ENCODE peak calls at places on chromosomes 3 and 15, in eight cellular contexts. S is IMR-90, Q is transverse colon, C is neural progenitor cell, Y is lower lobe of right lung, M is A673, P is heart right ventricle, D is aorta. F is an unnamed sample.

GRCh38 chr3:73625124-73625665 is 454 bp upstream of the PDZRN3 start:
- DNase-seq in S (peak; percentile 72), Q (no peak), C (peak; percentile 61), Y (no peak), M (peak; percentile 1), P (peak; percentile 38), D (no peak), F (peak; percentile 61)

GRCh38 chr15:62392411-62392810 is 227.3 kb upstream of the C2CD4B start:
- DNase-seq in S (peak; percentile 53), Q (peak; percentile 23), C (peak; percentile 55), Y (no peak), M (no peak), P (peak; percentile 20), D (peak; percentile 52), F (no peak)

GRCh38 chr3:88809993-88810392 is 297.4 kb upstream of the EPHA3 start:
- DNase-seq in S (peak; percentile 35), Q (no peak), C (no peak), Y (no peak), M (no peak), P (no peak), D (no peak), F (no peak)

GRCh38 chr3:123610331-123610730 is 25.5 kb upstream of the HACD2 start:
- DNase-seq in S (no peak), Q (no peak), C (no peak), Y (no peak), M (peak; percentile 49), P (no peak), D (no peak), F (no peak)

GRCh38 chr15:69914960-69915359 is 182.8 kb downstream of the TLE3 start:
- DNase-seq in S (no peak), Q (no peak), C (no peak), Y (no peak), M (no peak), P (no peak), D (no peak), F (no peak)

GRCh38 chr3:37765591-37766219 is 96.0 kb upstream of the CTDSPL start:
- DNase-seq in S (no peak), Q (no peak), C (peak; percentile 47), Y (no peak), M (no peak), P (no peak), D (peak; percentile 59), F (peak; percentile 70)

GRCh38 chr15:37058316-37058985 is 41.9 kb downstream of the MEIS2 start:
- DNase-seq in S (no peak), Q (no peak), C (peak; percentile 70), Y (no peak), M (no peak), P (no peak), D (no peak), F (no peak)

GRCh38 chr15:98671060-98672008 is 23.0 kb downstream of the IGF1R start:
- DNase-seq in S (peak; percentile 69), Q (no peak), C (peak; percentile 52), Y (no peak), M (no peak), P (no peak), D (no peak), F (no peak)

GRCh38 chr3:32815812-32816438 is 1.9 kb upstream of the TRIM71 start:
- DNase-seq in S (no peak), Q (no peak), C (peak; percentile 60), Y (no peak), M (no peak), P (no peak), D (no peak), F (no peak)

GRCh38 chr3:32816439-32817194 is 1.2 kb upstream of the TRIM71 start:
- DNase-seq in S (no peak), Q (no peak), C (peak; percentile 96), Y (peak; percentile 59), M (peak; percentile 39), P (no peak), D (no peak), F (no peak)

GRCh38 chr3:32818431-32819085 is 761 bp downstream of the TRIM71 start:
- DNase-seq in S (no peak), Q (no peak), C (peak; percentile 48), Y (peak; percentile 60), M (no peak), P (no peak), D (no peak), F (no peak)

GRCh38 chr3:32817561-32818430 is at the start of gene TRIM71:
- DNase-seq in S (no peak), Q (no peak), C (peak; percentile 68), Y (no peak), M (peak; percentile 34), P (no peak), D (no peak), F (no peak)

DNA sequence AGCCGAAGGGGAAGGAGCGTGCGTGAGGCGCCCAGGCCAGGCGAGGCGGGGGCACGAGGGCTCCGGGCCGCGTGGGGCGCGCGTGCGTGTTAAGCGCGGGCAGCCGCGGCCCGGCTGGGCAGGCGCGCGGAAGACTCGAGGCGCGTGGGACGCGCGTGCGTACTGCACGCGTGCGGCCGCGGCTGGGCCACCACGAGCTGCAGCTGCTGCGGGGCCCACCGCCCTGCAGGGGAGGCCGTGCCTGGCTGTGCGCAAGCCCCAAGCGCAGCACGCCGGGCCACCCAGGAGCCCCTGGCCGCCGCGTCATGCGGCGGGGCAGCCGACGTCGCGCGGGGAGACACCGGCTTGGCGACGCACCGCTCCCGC is 619 bp upstream of the TRIM71 start:
- DNase-seq in S (no peak), Q (no peak), C (peak; percentile 85), Y (no peak), M (no peak), P (no peak), D (no peak), F (no peak)
- H3K4me3 ChIP-seq in S (peak overlapping the region; percentile 38), Q (peak overlapping the region; percentile 56), C (peak overlapping the region; percentile 98), Y (peak overlapping the region; percentile 59), M (peak overlapping the region; percentile 50), P (peak overlapping the region; percentile 57), D (peak overlapping the region; percentile 29), F (no peak overlapping the region)

GRCh38 chr15:64017082-64017588 is 29.1 kb downstream of the DAPK2 start:
- DNase-seq in S (peak; percentile 49), Q (no peak), C (no peak), Y (no peak), M (no peak), P (no peak), D (no peak), F (no peak)

GRCh38 chr15:64017591-64018163 is 28.6 kb downstream of the DAPK2 start:
- DNase-seq in S (no peak), Q (no peak), C (no peak), Y (no peak), M (no peak), P (no peak), D (no peak), F (no peak)

GRCh38 chr15:64013179-64014043 is 32.9 kb downstream of the DAPK2 start:
- DNase-seq in S (no peak), Q (peak; percentile 56), C (peak; percentile 17), Y (no peak), M (no peak), P (no peak), D (no peak), F (no peak)

GRCh38 chr15:64016257-64016656 is 30.0 kb downstream of the DAPK2 start:
- DNase-seq in S (no peak), Q (no peak), C (no peak), Y (no peak), M (no peak), P (no peak), D (no peak), F (no peak)

GRCh38 chr15:64014995-64015394 is 31.3 kb downstream of the DAPK2 start:
- DNase-seq in S (no peak), Q (no peak), C (no peak), Y (no peak), M (no peak), P (peak; percentile 68), D (no peak), F (no peak)
- H3K4me1 ChIP-seq in S (peaks cover 4% of the 10 kb centered on the region), Q (peaks cover 7% of the 10 kb centered on the region), C (peaks cover 21% of the 10 kb centered on the region), Y (peaks cover 38% of the 10 kb centered on the region), M (peaks cover 27% of the 10 kb centered on the region), P (peaks cover 63% of the 10 kb centered on the region), D (no peaks in the 10 kb centered on the region), F (no peaks in the 10 kb centered on the region)

GRCh38 chr3:66858656-66859381 is 139.3 kb upstream of the KBTBD8 start:
- DNase-seq in S (no peak), Q (no peak), C (peak; percentile 60), Y (no peak), M (peak; percentile 0), P (no peak), D (no peak), F (no peak)
- H3K4me3 ChIP-seq in S (no peak overlapping the region), Q (no peak overlapping the region), C (no peak overlapping the region), Y (no peak overlapping the region), M (no peak overlapping the region), P (no peak overlapping the region), D (no peak overlapping the region), F (no peak overlapping the region)

DNA sequence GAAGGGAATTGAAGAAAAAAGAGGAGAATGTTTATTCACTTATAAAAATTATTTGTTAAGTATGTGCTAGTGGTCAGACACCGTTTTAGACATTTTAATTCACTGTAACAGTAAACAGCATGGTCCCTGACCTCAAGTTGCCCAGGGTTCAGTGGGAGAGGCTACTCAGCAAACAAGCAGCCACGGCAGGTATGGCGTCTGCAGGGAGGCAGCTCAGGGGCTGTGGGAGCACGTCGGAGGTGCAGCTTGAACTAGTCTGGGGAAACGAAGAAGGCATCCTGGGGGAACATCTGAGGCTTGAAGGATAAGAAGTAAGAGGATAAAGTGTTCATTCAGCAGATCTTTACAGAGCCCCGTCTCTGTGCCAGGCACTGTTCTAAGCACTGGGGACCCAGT is 66.0 kb downstream of the CRTC3 start:
- DNase-seq in S (no peak), Q (no peak), C (no peak), Y (no peak), M (no peak), P (no peak), D (no peak), F (no peak)
- H3K4me1 ChIP-seq in S (peaks cover 25% of the 10 kb centered on the region), Q (peaks cover 15% of the 10 kb centered on the region), C (peaks cover 5% of the 10 kb centered on the region), Y (peaks cover 84% of the 10 kb centered on the region), M (peaks cover 30% of the 10 kb centered on the region), P (peaks cover 51% of the 10 kb centered on the region), D (peaks cover 8% of the 10 kb centered on the region), F (peaks cover 5% of the 10 kb centered on the region)

DNA sequence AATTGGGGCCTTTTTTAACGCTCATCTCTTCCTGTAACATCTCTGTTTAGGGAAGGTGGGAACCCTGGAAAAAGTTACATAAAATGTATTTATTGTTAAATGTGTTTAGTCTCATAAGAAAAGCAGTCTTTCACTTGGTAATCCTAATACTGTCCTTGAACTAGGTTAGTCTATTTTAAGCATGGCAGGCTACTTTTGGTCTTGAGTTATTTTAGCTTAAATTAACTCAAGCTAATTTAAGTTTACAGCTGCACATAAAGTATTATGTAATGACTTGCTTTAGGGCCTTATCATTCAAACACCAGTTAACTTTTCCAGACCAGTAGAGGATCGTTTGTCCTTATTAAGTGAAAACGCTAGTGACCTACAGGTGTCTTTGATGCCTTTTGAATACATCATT is 63.2 kb downstream of the DCUN1D1 start:
- DNase-seq in S (no peak), Q (no peak), C (no peak), Y (no peak), M (no peak), P (no peak), D (no peak), F (no peak)
- H3K4me3 ChIP-seq in S (no peak overlapping the region), Q (no peak overlapping the region), C (no peak overlapping the region), Y (no peak overlapping the region), M (no peak overlapping the region), P (no peak overlapping the region), D (no peak overlapping the region), F (no peak overlapping the region)

GRCh38 chr3:196288141-196288460 is 575 bp upstream of the PCYT1A start:
- DNase-seq in S (peak; percentile 19), Q (no peak), C (no peak), Y (no peak), M (peak; percentile 71), P (no peak), D (no peak), F (no peak)
- H3K4me1 ChIP-seq in S (peaks cover 5% of the 10 kb centered on the region), Q (peaks cover 12% of the 10 kb centered on the region), C (peaks cover 6% of the 10 kb centered on the region), Y (peaks cover 37% of the 10 kb centered on the region), M (no peaks in the 10 kb centered on the region), P (peaks cover 45% of the 10 kb centered on the region), D (peaks cover 5% of the 10 kb centered on the region), F (no peaks in the 10 kb centered on the region)

F was measured in uterus.